ENCODE peak calls at places on chromosomes 5 and 9, in nine cellular contexts. V is IMR-90, K is uterus, T is GM10248, X is right atrium auricular region, S is fibroblast of mammary gland, Q is GM20000, F is bronchial epithelial cell, A is lower lobe of right lung. M is an unnamed sample.
A peak's percentile ranks its signal among the peaks of the same experiment; 100 is the strongest.

GRCh38 chr9:9133526-9133925 is 1333.9 kb upstream of the DMAC1 start:
- DNase-seq in V (no peak), K (no peak), T (no peak), X (no peak), S (no peak), Q (no peak), F (no peak), A (no peak), M (no peak)

GRCh38 chr5:131462479-131462878 is 172.6 kb downstream of the RAPGEF6 start:
- DNase-seq in V (no peak), K (no peak), T (no peak), X (no peak), S (no peak), Q (no peak), F (no peak), A (no peak), M (no peak)

GRCh38 chr9:108889649-108890067 is 27.6 kb downstream of the ACTL7A start:
- DNase-seq in V (peak; percentile 67), K (no peak), T (no peak), X (no peak), S (peak; percentile 46), Q (no peak), F (peak; percentile 48), A (no peak), M (no peak)

GRCh38 chr5:143052967-143053682 is 282.9 kb downstream of the ARHGAP26 start:
- DNase-seq in V (no peak), K (no peak), T (peak; percentile 20), X (no peak), S (no peak), Q (no peak), F (no peak), A (no peak), M (no peak)

GRCh38 chr5:54985301-54986268 is at the start of gene ESM1:
- DNase-seq in V (peak; percentile 87), K (no peak), T (no peak), X (no peak), S (peak; percentile 73), Q (no peak), F (peak; percentile 87), A (peak; percentile 48), M (no peak)

GRCh38 chr9:125241863-125242739 is 958 bp upstream of the HSPA5 start:
- DNase-seq in V (no peak), K (no peak), T (peak; percentile 28), X (peak; percentile 64), S (no peak), Q (no peak), F (no peak), A (peak; percentile 53), M (peak; percentile 25)

GRCh38 chr9:89597711-89598707 is 6.8 kb upstream of the GADD45G start:
- DNase-seq in V (peak; percentile 59), K (peak; percentile 59), T (peak; percentile 57), X (no peak), S (peak; percentile 60), Q (peak; percentile 61), F (peak; percentile 45), A (no peak), M (no peak)

GRCh38 chr9:117643288-117643654 is 60.9 kb upstream of the TLR4 start:
- DNase-seq in V (no peak), K (no peak), T (no peak), X (no peak), S (no peak), Q (no peak), F (no peak), A (no peak), M (no peak)

GRCh38 chr5:160061770-160062169 is 52.8 kb downstream of the TTC1 start:
- DNase-seq in V (no peak), K (no peak), T (no peak), X (no peak), S (no peak), Q (no peak), F (no peak), A (no peak), M (no peak)

GRCh38 chr5:160064979-160065619 is 54.2 kb downstream of the PWWP2A start:
- DNase-seq in V (no peak), K (no peak), T (no peak), X (no peak), S (no peak), Q (no peak), F (peak; percentile 96), A (no peak), M (no peak)

DNA sequence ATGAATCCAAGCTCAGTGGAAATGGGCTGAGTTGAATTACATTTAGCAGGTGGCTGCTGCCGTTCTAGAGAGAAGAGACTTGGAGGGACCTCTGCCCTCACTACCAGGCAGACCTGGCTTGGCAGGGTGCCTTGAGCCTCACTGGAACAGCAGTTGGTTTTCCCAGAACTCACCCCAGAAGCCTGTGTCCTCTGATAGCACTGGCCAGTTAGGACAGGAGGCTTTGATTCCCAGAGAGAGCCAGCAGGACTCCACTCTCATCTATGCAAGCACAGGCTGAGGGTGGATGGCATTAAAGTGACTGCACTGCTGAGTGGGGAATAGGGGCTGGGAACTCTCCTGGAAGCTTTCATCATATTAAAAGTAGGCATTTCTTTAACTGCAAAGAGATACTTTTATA is 54.8 kb downstream of the PWWP2A start:
- DNase-seq in V (no peak), K (no peak), T (no peak), X (no peak), S (no peak), Q (no peak), F (peak; percentile 24), A (no peak), M (no peak)
- TF ChIP-seq CTCF in V (no peak), K (no peak), T (no peak), X (no peak), S (no peak), Q (no peak), F (no peak), A (no peak), M (no peak)

GRCh38 chr9:71710856-71711255 is 57.5 kb downstream of the CEMIP2 start:
- DNase-seq in V (no peak), K (no peak), T (no peak), X (no peak), S (no peak), Q (no peak), F (peak; percentile 70), A (no peak), M (no peak)

GRCh38 chr9:71719088-71719487 is 49.2 kb downstream of the CEMIP2 start:
- DNase-seq in V (no peak), K (no peak), T (no peak), X (no peak), S (no peak), Q (no peak), F (no peak), A (no peak), M (no peak)

GRCh38 chr9:71719585-71719984 is 48.7 kb downstream of the CEMIP2 start:
- DNase-seq in V (peak; percentile 11), K (no peak), T (no peak), X (no peak), S (peak; percentile 90), Q (no peak), F (peak; percentile 56), A (no peak), M (no peak)

GRCh38 chr9:71721786-71722295 is 46.5 kb downstream of the CEMIP2 start:
- DNase-seq in V (peak; percentile 59), K (no peak), T (no peak), X (no peak), S (peak; percentile 33), Q (no peak), F (no peak), A (no peak), M (no peak)

GRCh38 chr9:71716138-71716909 is 52.0 kb downstream of the CEMIP2 start:
- DNase-seq in V (no peak), K (no peak), T (no peak), X (no peak), S (peak; percentile 19), Q (no peak), F (no peak), A (no peak), M (no peak)
- TF ChIP-seq CTCF in V (peak; percentile 50), K (no peak), T (no peak), X (peak; percentile 57), S (peak; percentile 53), Q (no peak), F (no peak), A (peak; percentile 46), M (peak; percentile 89)

DNA sequence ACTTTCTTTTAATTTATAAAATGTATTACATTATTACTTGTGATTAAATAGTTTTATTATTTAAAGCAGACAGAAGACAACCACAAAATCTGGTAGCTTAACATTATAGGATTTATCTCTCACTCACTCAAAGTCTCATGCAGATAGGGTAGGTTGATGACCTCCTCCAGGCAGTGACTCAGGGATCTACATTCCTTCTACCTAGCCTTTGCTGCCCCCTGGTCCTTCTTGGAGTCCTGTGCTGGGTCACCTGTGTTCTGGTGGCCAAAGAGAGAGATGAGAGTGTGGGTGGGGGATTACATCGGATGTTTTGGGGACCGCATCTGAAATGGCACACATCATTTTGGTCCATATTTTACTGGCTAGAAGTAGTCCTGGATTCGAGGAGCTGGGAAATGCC is 95.7 kb upstream of the CTSL start:
- DNase-seq in V (no peak), K (no peak), T (no peak), X (no peak), S (no peak), Q (no peak), F (no peak), A (no peak), M (no peak)
- TF ChIP-seq CTCF in V (no peak), K (no peak), T (no peak), X (no peak), S (no peak), Q (no peak), F (no peak), A (no peak), M (no peak)

GRCh38 chr9:123400926-123401503 is 45.0 kb downstream of the CRB2 start:
- DNase-seq in V (no peak), K (no peak), T (no peak), X (no peak), S (no peak), Q (no peak), F (no peak), A (no peak), M (no peak)

GRCh38 chr9:123397975-123398374 is 42.0 kb downstream of the CRB2 start:
- DNase-seq in V (no peak), K (no peak), T (no peak), X (no peak), S (no peak), Q (no peak), F (no peak), A (no peak), M (no peak)

GRCh38 chr9:123401879-123402513 is 46.0 kb downstream of the CRB2 start:
- DNase-seq in V (peak; percentile 57), K (no peak), T (peak; percentile 66), X (no peak), S (peak; percentile 45), Q (peak; percentile 61), F (peak; percentile 32), A (no peak), M (no peak)

GRCh38 chr9:123402981-123403509 is 47.0 kb downstream of the CRB2 start:
- DNase-seq in V (no peak), K (no peak), T (no peak), X (no peak), S (no peak), Q (no peak), F (no peak), A (no peak), M (no peak)

DNA sequence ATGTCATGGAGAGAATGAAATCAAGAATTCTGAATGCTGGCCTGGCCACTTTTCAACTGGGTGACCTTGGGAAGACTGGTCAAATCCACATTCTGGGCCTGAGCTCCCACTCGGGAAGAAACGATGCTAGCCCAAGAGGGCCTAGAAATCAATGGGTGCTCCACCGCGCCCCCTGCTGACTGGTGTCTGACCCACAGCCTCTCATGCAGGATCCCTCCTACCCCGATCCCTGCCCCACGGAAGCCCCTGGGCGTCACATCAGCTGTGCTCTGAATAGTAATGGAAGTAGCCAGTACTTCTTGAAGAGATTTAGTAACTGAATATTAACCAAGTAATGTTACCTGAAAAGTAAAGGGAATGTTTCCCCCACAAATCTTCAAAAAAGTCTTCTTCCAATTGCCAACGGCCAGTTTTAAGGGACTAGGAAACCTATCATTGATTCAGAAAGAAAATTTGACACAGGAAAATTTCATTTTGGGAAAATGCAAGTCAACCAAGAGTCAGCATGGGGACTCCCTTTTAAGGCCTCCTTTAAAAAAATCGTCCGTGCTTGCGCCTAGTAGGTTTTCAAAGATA is 43.9 kb downstream of the CRB2 start:
- DNase-seq in V (no peak), K (no peak), T (peak; percentile 61), X (no peak), S (no peak), Q (peak; percentile 50), F (no peak), A (no peak), M (no peak)
- TF ChIP-seq CTCF in V (peak; percentile 39), K (no peak), T (peak; percentile 28), X (peak; percentile 39), S (peak; percentile 55), Q (peak; percentile 34), F (peak; percentile 53), A (peak; percentile 25), M (peak; percentile 44)